ENCODE peak calls at places on chromosomes 12 and 14, in seven cellular contexts. One of them, this sample, is unnamed.

GRCh38 chr12:102728506-102729242 is 188.4 kb downstream of the PAH start:
- DNase-seq in K562: no peak
- DNase-seq in H4: no peak
- DNase-seq in NCI-H748 treated with DMSO at 0.1 percent for 48 hours: no peak
- DNase-seq in gastrocnemius medialis: no peak
- DNase-seq in activated CD8-positive, alpha-beta memory T cell treated with anti-CD3 and anti-CD28 coated beads, Interleukin-2, amount 50 U/mL, for 4 hours: no peak
- DNase-seq in NCI-H1105 treated with DMSO at 0.1 percent for 48 hours: no peak
- DNase-seq in this sample: no peak

GRCh38 chr14:73287071-73287470 is 49.8 kb downstream of the PAPLN start:
- DNase-seq in NCI-H1105 treated with DMSO at 0.1 percent for 48 hours: no peak
- DNase-seq in K562: no peak
- DNase-seq in NCI-H748 treated with DMSO at 0.1 percent for 48 hours: no peak
- DNase-seq in gastrocnemius medialis: no peak
- DNase-seq in H4: no peak
- DNase-seq in activated CD8-positive, alpha-beta memory T cell treated with anti-CD3 and anti-CD28 coated beads, Interleukin-2, amount 50 U/mL, for 4 hours: no peak
- DNase-seq in this sample: no peak

GRCh38 chr12:47414511-47414910 is 291.3 kb downstream of the RPAP3 start:
- DNase-seq in activated CD8-positive, alpha-beta memory T cell treated with anti-CD3 and anti-CD28 coated beads, Interleukin-2, amount 50 U/mL, for 4 hours: no peak
- DNase-seq in K562: no peak
- DNase-seq in NCI-H1105 treated with DMSO at 0.1 percent for 48 hours: no peak
- DNase-seq in NCI-H748 treated with DMSO at 0.1 percent for 48 hours: no peak
- DNase-seq in H4: no peak
- DNase-seq in gastrocnemius medialis: no peak
- DNase-seq in this sample: peak; percentile 30

GRCh38 chr12:132286912-132287311 is 42.5 kb downstream of the GALNT9 start:
- DNase-seq in K562: peak; percentile 24
- DNase-seq in NCI-H748 treated with DMSO at 0.1 percent for 48 hours: no peak
- DNase-seq in gastrocnemius medialis: no peak
- DNase-seq in activated CD8-positive, alpha-beta memory T cell treated with anti-CD3 and anti-CD28 coated beads, Interleukin-2, amount 50 U/mL, for 4 hours: no peak
- DNase-seq in H4: peak; percentile 77
- DNase-seq in NCI-H1105 treated with DMSO at 0.1 percent for 48 hours: no peak
- DNase-seq in this sample: no peak

GRCh38 chr14:70995671-70996070 is 88.4 kb downstream of the PCNX1 start:
- DNase-seq in NCI-H748 treated with DMSO at 0.1 percent for 48 hours: no peak
- DNase-seq in gastrocnemius medialis: no peak
- DNase-seq in H4: no peak
- DNase-seq in NCI-H1105 treated with DMSO at 0.1 percent for 48 hours: no peak
- DNase-seq in K562: no peak
- DNase-seq in activated CD8-positive, alpha-beta memory T cell treated with anti-CD3 and anti-CD28 coated beads, Interleukin-2, amount 50 U/mL, for 4 hours: no peak
- DNase-seq in this sample: peak; percentile 73

GRCh38 chr14:35016568-35016967 is 29.5 kb upstream of the FAM177A1 start:
- DNase-seq in gastrocnemius medialis: no peak
- DNase-seq in NCI-H748 treated with DMSO at 0.1 percent for 48 hours: no peak
- DNase-seq in activated CD8-positive, alpha-beta memory T cell treated with anti-CD3 and anti-CD28 coated beads, Interleukin-2, amount 50 U/mL, for 4 hours: no peak
- DNase-seq in H4: no peak
- DNase-seq in NCI-H1105 treated with DMSO at 0.1 percent for 48 hours: no peak
- DNase-seq in K562: no peak
- DNase-seq in this sample: no peak

GRCh38 chr14:99516156-99517045 is 35.2 kb downstream of the CCNK start:
- DNase-seq in K562: no peak
- DNase-seq in H4: no peak
- DNase-seq in NCI-H748 treated with DMSO at 0.1 percent for 48 hours: no peak
- DNase-seq in NCI-H1105 treated with DMSO at 0.1 percent for 48 hours: no peak
- DNase-seq in activated CD8-positive, alpha-beta memory T cell treated with anti-CD3 and anti-CD28 coated beads, Interleukin-2, amount 50 U/mL, for 4 hours: no peak
- DNase-seq in gastrocnemius medialis: peak; percentile 11
- DNase-seq in this sample: no peak

GRCh38 chr14:61466249-61466904 is 145.0 kb downstream of the PRKCH start:
- DNase-seq in activated CD8-positive, alpha-beta memory T cell treated with anti-CD3 and anti-CD28 coated beads, Interleukin-2, amount 50 U/mL, for 4 hours: no peak
- DNase-seq in K562: no peak
- DNase-seq in H4: peak; percentile 34
- DNase-seq in NCI-H1105 treated with DMSO at 0.1 percent for 48 hours: no peak
- DNase-seq in NCI-H748 treated with DMSO at 0.1 percent for 48 hours: no peak
- DNase-seq in gastrocnemius medialis: peak; percentile 36
- DNase-seq in this sample: peak; percentile 87

GRCh38 chr12:57240069-57240921 is 10.7 kb downstream of the STAC3 start:
- DNase-seq in gastrocnemius medialis: peak; percentile 54
- DNase-seq in activated CD8-positive, alpha-beta memory T cell treated with anti-CD3 and anti-CD28 coated beads, Interleukin-2, amount 50 U/mL, for 4 hours: peak; percentile 83
- DNase-seq in H4: peak; percentile 61
- DNase-seq in K562: peak; percentile 75
- DNase-seq in NCI-H748 treated with DMSO at 0.1 percent for 48 hours: peak; percentile 77
- DNase-seq in NCI-H1105 treated with DMSO at 0.1 percent for 48 hours: peak; percentile 46
- DNase-seq in this sample: peak; percentile 67

GRCh38 chr14:99520571-99521081 is 39.4 kb downstream of the CCNK start:
- DNase-seq in K562: no peak
- DNase-seq in H4: no peak
- DNase-seq in NCI-H748 treated with DMSO at 0.1 percent for 48 hours: no peak
- DNase-seq in NCI-H1105 treated with DMSO at 0.1 percent for 48 hours: no peak
- DNase-seq in activated CD8-positive, alpha-beta memory T cell treated with anti-CD3 and anti-CD28 coated beads, Interleukin-2, amount 50 U/mL, for 4 hours: no peak
- DNase-seq in gastrocnemius medialis: no peak
- DNase-seq in this sample: peak; percentile 56

GRCh38 chr12:119714614-119715267 is 46.8 kb downstream of the PRKAB1 start:
- DNase-seq in K562: no peak
- DNase-seq in NCI-H748 treated with DMSO at 0.1 percent for 48 hours: no peak
- DNase-seq in H4: no peak
- DNase-seq in NCI-H1105 treated with DMSO at 0.1 percent for 48 hours: no peak
- DNase-seq in gastrocnemius medialis: no peak
- DNase-seq in activated CD8-positive, alpha-beta memory T cell treated with anti-CD3 and anti-CD28 coated beads, Interleukin-2, amount 50 U/mL, for 4 hours: no peak
- DNase-seq in this sample: no peak

GRCh38 chr12:66014818-66015217 is 115.7 kb downstream of the LLPH start:
- DNase-seq in NCI-H748 treated with DMSO at 0.1 percent for 48 hours: no peak
- DNase-seq in gastrocnemius medialis: no peak
- DNase-seq in H4: peak; percentile 61
- DNase-seq in K562: no peak
- DNase-seq in NCI-H1105 treated with DMSO at 0.1 percent for 48 hours: no peak
- DNase-seq in activated CD8-positive, alpha-beta memory T cell treated with anti-CD3 and anti-CD28 coated beads, Interleukin-2, amount 50 U/mL, for 4 hours: no peak
- DNase-seq in this sample: no peak

GRCh38 chr14:73740921-73741326 is 26.7 kb upstream of the PNMA1 start:
- DNase-seq in NCI-H748 treated with DMSO at 0.1 percent for 48 hours: no peak
- DNase-seq in NCI-H1105 treated with DMSO at 0.1 percent for 48 hours: no peak
- DNase-seq in K562: peak; percentile 45
- DNase-seq in H4: no peak
- DNase-seq in activated CD8-positive, alpha-beta memory T cell treated with anti-CD3 and anti-CD28 coated beads, Interleukin-2, amount 50 U/mL, for 4 hours: no peak
- DNase-seq in gastrocnemius medialis: peak; percentile 90
- DNase-seq in this sample: peak; percentile 67

GRCh38 chr14:75711796-75712211 is 50.8 kb downstream of the TTLL5 start:
- DNase-seq in NCI-H1105 treated with DMSO at 0.1 percent for 48 hours: peak; percentile 14
- DNase-seq in activated CD8-positive, alpha-beta memory T cell treated with anti-CD3 and anti-CD28 coated beads, Interleukin-2, amount 50 U/mL, for 4 hours: no peak
- DNase-seq in gastrocnemius medialis: peak; percentile 89
- DNase-seq in NCI-H748 treated with DMSO at 0.1 percent for 48 hours: no peak
- DNase-seq in H4: peak; percentile 95
- DNase-seq in K562: no peak
- DNase-seq in this sample: peak; percentile 87

GRCh38 chr12:132282031-132282949 is 47.1 kb downstream of the GALNT9 start:
- DNase-seq in activated CD8-positive, alpha-beta memory T cell treated with anti-CD3 and anti-CD28 coated beads, Interleukin-2, amount 50 U/mL, for 4 hours: no peak
- DNase-seq in gastrocnemius medialis: no peak
- DNase-seq in K562: no peak
- DNase-seq in H4: no peak
- DNase-seq in NCI-H1105 treated with DMSO at 0.1 percent for 48 hours: no peak
- DNase-seq in NCI-H748 treated with DMSO at 0.1 percent for 48 hours: no peak
- DNase-seq in this sample: no peak

GRCh38 chr14:65927871-65928270 is 515.3 kb downstream of the FUT8 start:
- DNase-seq in gastrocnemius medialis: no peak
- DNase-seq in NCI-H1105 treated with DMSO at 0.1 percent for 48 hours: peak; percentile 86
- DNase-seq in K562: no peak
- DNase-seq in NCI-H748 treated with DMSO at 0.1 percent for 48 hours: peak; percentile 84
- DNase-seq in H4: no peak
- DNase-seq in activated CD8-positive, alpha-beta memory T cell treated with anti-CD3 and anti-CD28 coated beads, Interleukin-2, amount 50 U/mL, for 4 hours: peak; percentile 57
- DNase-seq in this sample: peak; percentile 85

GRCh38 chr12:69252033-69252432 is 12.7 kb downstream of the CPSF6 start:
- DNase-seq in NCI-H1105 treated with DMSO at 0.1 percent for 48 hours: no peak
- DNase-seq in H4: peak; percentile 48
- DNase-seq in K562: no peak
- DNase-seq in gastrocnemius medialis: no peak
- DNase-seq in activated CD8-positive, alpha-beta memory T cell treated with anti-CD3 and anti-CD28 coated beads, Interleukin-2, amount 50 U/mL, for 4 hours: no peak
- DNase-seq in NCI-H748 treated with DMSO at 0.1 percent for 48 hours: no peak
- DNase-seq in this sample: peak; percentile 57

GRCh38 chr12:574475-575128 is 88.6 kb downstream of the NINJ2 start:
- DNase-seq in activated CD8-positive, alpha-beta memory T cell treated with anti-CD3 and anti-CD28 coated beads, Interleukin-2, amount 50 U/mL, for 4 hours: no peak
- DNase-seq in H4: no peak
- DNase-seq in NCI-H748 treated with DMSO at 0.1 percent for 48 hours: no peak
- DNase-seq in NCI-H1105 treated with DMSO at 0.1 percent for 48 hours: no peak
- DNase-seq in K562: no peak
- DNase-seq in gastrocnemius medialis: peak; percentile 6
- DNase-seq in this sample: no peak

GRCh38 chr12:18850752-18851151 is 112.8 kb downstream of the CAPZA3 start:
- DNase-seq in H4: no peak
- DNase-seq in gastrocnemius medialis: no peak
- DNase-seq in activated CD8-positive, alpha-beta memory T cell treated with anti-CD3 and anti-CD28 coated beads, Interleukin-2, amount 50 U/mL, for 4 hours: no peak
- DNase-seq in NCI-H1105 treated with DMSO at 0.1 percent for 48 hours: no peak
- DNase-seq in NCI-H748 treated with DMSO at 0.1 percent for 48 hours: no peak
- DNase-seq in K562: no peak
- DNase-seq in this sample: no peak

GRCh38 chr12:97301576-97301975 is 161.0 kb upstream of the RMST start:
- DNase-seq in K562: no peak
- DNase-seq in NCI-H748 treated with DMSO at 0.1 percent for 48 hours: no peak
- DNase-seq in H4: no peak
- DNase-seq in activated CD8-positive, alpha-beta memory T cell treated with anti-CD3 and anti-CD28 coated beads, Interleukin-2, amount 50 U/mL, for 4 hours: no peak
- DNase-seq in NCI-H1105 treated with DMSO at 0.1 percent for 48 hours: no peak
- DNase-seq in gastrocnemius medialis: no peak
- DNase-seq in this sample: peak; percentile 74

GRCh38 chr12:77895699-77896098 is 65.0 kb downstream of the NAV3 start:
- DNase-seq in NCI-H1105 treated with DMSO at 0.1 percent for 48 hours: no peak
- DNase-seq in NCI-H748 treated with DMSO at 0.1 percent for 48 hours: no peak
- DNase-seq in H4: no peak
- DNase-seq in K562: no peak
- DNase-seq in gastrocnemius medialis: no peak
- DNase-seq in activated CD8-positive, alpha-beta memory T cell treated with anti-CD3 and anti-CD28 coated beads, Interleukin-2, amount 50 U/mL, for 4 hours: no peak
- DNase-seq in this sample: no peak

GRCh38 chr12:70826156-70826555 is 94.4 kb downstream of the PTPRR start:
- DNase-seq in gastrocnemius medialis: no peak
- DNase-seq in NCI-H1105 treated with DMSO at 0.1 percent for 48 hours: no peak
- DNase-seq in H4: no peak
- DNase-seq in activated CD8-positive, alpha-beta memory T cell treated with anti-CD3 and anti-CD28 coated beads, Interleukin-2, amount 50 U/mL, for 4 hours: no peak
- DNase-seq in K562: no peak
- DNase-seq in NCI-H748 treated with DMSO at 0.1 percent for 48 hours: no peak
- DNase-seq in this sample: peak; percentile 94

GRCh38 chr12:91355150-91356006 is 172.8 kb upstream of the DCN start:
- DNase-seq in NCI-H748 treated with DMSO at 0.1 percent for 48 hours: peak; percentile 63
- DNase-seq in NCI-H1105 treated with DMSO at 0.1 percent for 48 hours: peak; percentile 68
- DNase-seq in H4: peak; percentile 69
- DNase-seq in activated CD8-positive, alpha-beta memory T cell treated with anti-CD3 and anti-CD28 coated beads, Interleukin-2, amount 50 U/mL, for 4 hours: peak; percentile 30
- DNase-seq in gastrocnemius medialis: peak; percentile 39
- DNase-seq in K562: peak; percentile 41
- DNase-seq in this sample: peak; percentile 70

GRCh38 chr12:52740591-52740990 is 36.6 kb downstream of the KRT76 start:
- DNase-seq in K562: no peak
- DNase-seq in NCI-H748 treated with DMSO at 0.1 percent for 48 hours: no peak
- DNase-seq in gastrocnemius medialis: no peak
- DNase-seq in H4: no peak
- DNase-seq in NCI-H1105 treated with DMSO at 0.1 percent for 48 hours: peak; percentile 70
- DNase-seq in activated CD8-positive, alpha-beta memory T cell treated with anti-CD3 and anti-CD28 coated beads, Interleukin-2, amount 50 U/mL, for 4 hours: no peak
- DNase-seq in this sample: no peak

GRCh38 chr12:70849265-70849960 is 71.1 kb downstream of the PTPRR start:
- DNase-seq in NCI-H1105 treated with DMSO at 0.1 percent for 48 hours: peak; percentile 33
- DNase-seq in activated CD8-positive, alpha-beta memory T cell treated with anti-CD3 and anti-CD28 coated beads, Interleukin-2, amount 50 U/mL, for 4 hours: no peak
- DNase-seq in K562: peak; percentile 8
- DNase-seq in H4: peak; percentile 32
- DNase-seq in NCI-H748 treated with DMSO at 0.1 percent for 48 hours: no peak
- DNase-seq in gastrocnemius medialis: no peak
- DNase-seq in this sample: peak; percentile 32

GRCh38 chr12:59929091-59929490 is 333.3 kb downstream of the SLC16A7 start:
- DNase-seq in NCI-H748 treated with DMSO at 0.1 percent for 48 hours: no peak
- DNase-seq in activated CD8-positive, alpha-beta memory T cell treated with anti-CD3 and anti-CD28 coated beads, Interleukin-2, amount 50 U/mL, for 4 hours: no peak
- DNase-seq in K562: no peak
- DNase-seq in H4: peak; percentile 58
- DNase-seq in NCI-H1105 treated with DMSO at 0.1 percent for 48 hours: no peak
- DNase-seq in gastrocnemius medialis: no peak
- DNase-seq in this sample: no peak

GRCh38 chr12:26125451-26126339 is 858 bp upstream of the BHLHE41 start:
- DNase-seq in gastrocnemius medialis: peak; percentile 96
- DNase-seq in NCI-H748 treated with DMSO at 0.1 percent for 48 hours: peak; percentile 10
- DNase-seq in activated CD8-positive, alpha-beta memory T cell treated with anti-CD3 and anti-CD28 coated beads, Interleukin-2, amount 50 U/mL, for 4 hours: peak; percentile 18
- DNase-seq in K562: peak; percentile 21
- DNase-seq in H4: peak; percentile 83
- DNase-seq in NCI-H1105 treated with DMSO at 0.1 percent for 48 hours: peak; percentile 81
- DNase-seq in this sample: peak; percentile 85

GRCh38 chr12:12265571-12266388 is 1.1 kb downstream of the LRP6 start:
- DNase-seq in NCI-H1105 treated with DMSO at 0.1 percent for 48 hours: peak; percentile 50
- DNase-seq in NCI-H748 treated with DMSO at 0.1 percent for 48 hours: no peak
- DNase-seq in gastrocnemius medialis: no peak
- DNase-seq in K562: no peak
- DNase-seq in activated CD8-positive, alpha-beta memory T cell treated with anti-CD3 and anti-CD28 coated beads, Interleukin-2, amount 50 U/mL, for 4 hours: no peak
- DNase-seq in H4: no peak
- DNase-seq in this sample: peak; percentile 56

GRCh38 chr12:80041071-80041470 is 58.3 kb upstream of the OTOGL start:
- DNase-seq in gastrocnemius medialis: no peak
- DNase-seq in NCI-H1105 treated with DMSO at 0.1 percent for 48 hours: no peak
- DNase-seq in H4: no peak
- DNase-seq in K562: no peak
- DNase-seq in activated CD8-positive, alpha-beta memory T cell treated with anti-CD3 and anti-CD28 coated beads, Interleukin-2, amount 50 U/mL, for 4 hours: no peak
- DNase-seq in NCI-H748 treated with DMSO at 0.1 percent for 48 hours: no peak
- DNase-seq in this sample: peak; percentile 6

GRCh38 chr14:20469890-20470858 is 968 bp downstream of the PNP start:
- DNase-seq in K562: no peak
- DNase-seq in NCI-H748 treated with DMSO at 0.1 percent for 48 hours: peak; percentile 32
- DNase-seq in gastrocnemius medialis: no peak
- DNase-seq in activated CD8-positive, alpha-beta memory T cell treated with anti-CD3 and anti-CD28 coated beads, Interleukin-2, amount 50 U/mL, for 4 hours: peak; percentile 42
- DNase-seq in NCI-H1105 treated with DMSO at 0.1 percent for 48 hours: peak; percentile 56
- DNase-seq in H4: peak; percentile 43
- DNase-seq in this sample: peak; percentile 88

GRCh38 chr12:19624401-19624930 is 185.2 kb downstream of the AEBP2 start:
- DNase-seq in NCI-H748 treated with DMSO at 0.1 percent for 48 hours: no peak
- DNase-seq in NCI-H1105 treated with DMSO at 0.1 percent for 48 hours: no peak
- DNase-seq in H4: no peak
- DNase-seq in K562: no peak
- DNase-seq in gastrocnemius medialis: no peak
- DNase-seq in activated CD8-positive, alpha-beta memory T cell treated with anti-CD3 and anti-CD28 coated beads, Interleukin-2, amount 50 U/mL, for 4 hours: no peak
- DNase-seq in this sample: no peak

GRCh38 chr12:106238146-106238545 is 9.7 kb downstream of the CKAP4 start:
- DNase-seq in NCI-H748 treated with DMSO at 0.1 percent for 48 hours: no peak
- DNase-seq in activated CD8-positive, alpha-beta memory T cell treated with anti-CD3 and anti-CD28 coated beads, Interleukin-2, amount 50 U/mL, for 4 hours: no peak
- DNase-seq in NCI-H1105 treated with DMSO at 0.1 percent for 48 hours: no peak
- DNase-seq in H4: no peak
- DNase-seq in gastrocnemius medialis: no peak
- DNase-seq in K562: no peak
- DNase-seq in this sample: peak; percentile 42

GRCh38 chr12:15522574-15523187 is 200.4 kb downstream of the PTPRO start:
- DNase-seq in NCI-H1105 treated with DMSO at 0.1 percent for 48 hours: peak; percentile 84
- DNase-seq in NCI-H748 treated with DMSO at 0.1 percent for 48 hours: peak; percentile 54
- DNase-seq in gastrocnemius medialis: no peak
- DNase-seq in H4: peak; percentile 59
- DNase-seq in K562: no peak
- DNase-seq in activated CD8-positive, alpha-beta memory T cell treated with anti-CD3 and anti-CD28 coated beads, Interleukin-2, amount 50 U/mL, for 4 hours: no peak
- DNase-seq in this sample: peak; percentile 51

GRCh38 chr14:68956728-68957127 is 22.4 kb downstream of the ACTN1 start:
- DNase-seq in activated CD8-positive, alpha-beta memory T cell treated with anti-CD3 and anti-CD28 coated beads, Interleukin-2, amount 50 U/mL, for 4 hours: no peak
- DNase-seq in K562: no peak
- DNase-seq in NCI-H1105 treated with DMSO at 0.1 percent for 48 hours: no peak
- DNase-seq in gastrocnemius medialis: no peak
- DNase-seq in NCI-H748 treated with DMSO at 0.1 percent for 48 hours: no peak
- DNase-seq in H4: no peak
- DNase-seq in this sample: no peak

GRCh38 chr14:34174973-34175372 is 224.1 kb upstream of the EGLN3 start:
- DNase-seq in NCI-H748 treated with DMSO at 0.1 percent for 48 hours: no peak
- DNase-seq in activated CD8-positive, alpha-beta memory T cell treated with anti-CD3 and anti-CD28 coated beads, Interleukin-2, amount 50 U/mL, for 4 hours: no peak
- DNase-seq in NCI-H1105 treated with DMSO at 0.1 percent for 48 hours: peak; percentile 44
- DNase-seq in K562: no peak
- DNase-seq in H4: no peak
- DNase-seq in gastrocnemius medialis: no peak
- DNase-seq in this sample: no peak

GRCh38 chr12:79844693-79845092 is 90.2 kb downstream of the PPP1R12A start:
- DNase-seq in NCI-H748 treated with DMSO at 0.1 percent for 48 hours: no peak
- DNase-seq in NCI-H1105 treated with DMSO at 0.1 percent for 48 hours: no peak
- DNase-seq in activated CD8-positive, alpha-beta memory T cell treated with anti-CD3 and anti-CD28 coated beads, Interleukin-2, amount 50 U/mL, for 4 hours: no peak
- DNase-seq in K562: peak; percentile 17
- DNase-seq in H4: peak; percentile 84
- DNase-seq in gastrocnemius medialis: no peak
- DNase-seq in this sample: peak; percentile 99

GRCh38 chr14:54211562-54212308 is 185.1 kb upstream of the CDKN3 start:
- DNase-seq in activated CD8-positive, alpha-beta memory T cell treated with anti-CD3 and anti-CD28 coated beads, Interleukin-2, amount 50 U/mL, for 4 hours: no peak
- DNase-seq in NCI-H1105 treated with DMSO at 0.1 percent for 48 hours: no peak
- DNase-seq in K562: no peak
- DNase-seq in NCI-H748 treated with DMSO at 0.1 percent for 48 hours: no peak
- DNase-seq in H4: peak; percentile 51
- DNase-seq in gastrocnemius medialis: no peak
- DNase-seq in this sample: peak; percentile 86